ENCODE peak calls at places on chromosomes 3 and 15, in five cellular contexts. One of them, this sample, is unnamed.

GRCh38 chr15:37045859-37046318 is 54.5 kb downstream of the MEIS2 start:
- DNase-seq in tibial artery: no peak
- DNase-seq in CD4-positive, alpha-beta T cell: no peak
- DNase-seq in GM13977: no peak
- DNase-seq in HL-60: no peak
- DNase-seq in this sample: no peak

GRCh38 chr3:5006755-5007202 is 27.5 kb downstream of the BHLHE40 start:
- DNase-seq in tibial artery: peak; percentile 41
- DNase-seq in CD4-positive, alpha-beta T cell: peak; percentile 47
- DNase-seq in GM13977: peak; percentile 80
- DNase-seq in HL-60: no peak
- DNase-seq in this sample: peak; percentile 83

GRCh38 chr3:159416854-159417253 is 571.8 kb upstream of the IL12A start:
- DNase-seq in tibial artery: no peak
- DNase-seq in CD4-positive, alpha-beta T cell: no peak
- DNase-seq in GM13977: no peak
- DNase-seq in HL-60: no peak
- DNase-seq in this sample: no peak

GRCh38 chr15:90001062-90001682 is at the start of gene ZNF710:
- DNase-seq in tibial artery: peak; percentile 49
- DNase-seq in CD4-positive, alpha-beta T cell: no peak
- DNase-seq in GM13977: peak; percentile 87
- DNase-seq in HL-60: no peak
- DNase-seq in this sample: peak; percentile 51

GRCh38 chr3:140748903-140749302 is 71.0 kb downstream of the TRIM42 start:
- DNase-seq in tibial artery: no peak
- DNase-seq in CD4-positive, alpha-beta T cell: no peak
- DNase-seq in GM13977: no peak
- DNase-seq in HL-60: no peak
- DNase-seq in this sample: no peak

GRCh38 chr15:88630141-88630721 is 8.6 kb upstream of the ISG20 start:
- DNase-seq in tibial artery: peak; percentile 22
- DNase-seq in CD4-positive, alpha-beta T cell: no peak
- DNase-seq in GM13977: no peak
- DNase-seq in HL-60: no peak
- DNase-seq in this sample: no peak

GRCh38 chr3:140727886-140728285 is 50.0 kb downstream of the TRIM42 start:
- DNase-seq in tibial artery: no peak
- DNase-seq in CD4-positive, alpha-beta T cell: no peak
- DNase-seq in GM13977: no peak
- DNase-seq in HL-60: no peak
- DNase-seq in this sample: no peak

GRCh38 chr3:173912126-173912525 is 514.6 kb downstream of the NLGN1 start:
- DNase-seq in tibial artery: no peak
- DNase-seq in CD4-positive, alpha-beta T cell: no peak
- DNase-seq in GM13977: no peak
- DNase-seq in HL-60: no peak
- DNase-seq in this sample: no peak

GRCh38 chr3:10972359-10972758 is 20.2 kb upstream of the SLC6A1 start:
- DNase-seq in tibial artery: no peak
- DNase-seq in CD4-positive, alpha-beta T cell: no peak
- DNase-seq in GM13977: no peak
- DNase-seq in HL-60: no peak
- DNase-seq in this sample: no peak

GRCh38 chr15:73296621-73297353 is 72.0 kb downstream of the HCN4 start:
- DNase-seq in tibial artery: no peak
- DNase-seq in CD4-positive, alpha-beta T cell: no peak
- DNase-seq in GM13977: no peak
- DNase-seq in HL-60: no peak
- DNase-seq in this sample: no peak

GRCh38 chr3:159987291-159987711 is 1.3 kb upstream of the IL12A start:
- DNase-seq in tibial artery: no peak
- DNase-seq in CD4-positive, alpha-beta T cell: no peak
- DNase-seq in GM13977: no peak
- DNase-seq in HL-60: no peak
- DNase-seq in this sample: no peak

GRCh38 chr15:90751300-90751825 is 34.2 kb downstream of the BLM start:
- DNase-seq in tibial artery: no peak
- DNase-seq in CD4-positive, alpha-beta T cell: no peak
- DNase-seq in GM13977: no peak
- DNase-seq in HL-60: no peak
- DNase-seq in this sample: no peak

GRCh38 chr3:49132437-49133225 is at the start of gene LAMB2:
- DNase-seq in tibial artery: peak; percentile 65
- DNase-seq in CD4-positive, alpha-beta T cell: no peak
- DNase-seq in GM13977: no peak
- DNase-seq in HL-60: no peak
- DNase-seq in this sample: no peak

GRCh38 chr3:59771760-59772159 is 721.9 kb upstream of the CFAP20DC start:
- DNase-seq in tibial artery: no peak
- DNase-seq in CD4-positive, alpha-beta T cell: no peak
- DNase-seq in GM13977: no peak
- DNase-seq in HL-60: no peak
- DNase-seq in this sample: no peak

GRCh38 chr3:84692261-84692660 is 266.5 kb upstream of the CADM2 start:
- DNase-seq in tibial artery: peak; percentile 28
- DNase-seq in CD4-positive, alpha-beta T cell: no peak
- DNase-seq in GM13977: no peak
- DNase-seq in HL-60: no peak
- DNase-seq in this sample: no peak

GRCh38 chr3:113531826-113532697 is at the start of gene SIDT1:
- DNase-seq in tibial artery: no peak
- DNase-seq in CD4-positive, alpha-beta T cell: peak; percentile 61
- DNase-seq in GM13977: peak; percentile 78
- DNase-seq in HL-60: no peak
- DNase-seq in this sample: peak; percentile 64

GRCh38 chr15:96359772-96360498 is 29.4 kb downstream of the NR2F2 start:
- DNase-seq in tibial artery: no peak
- DNase-seq in CD4-positive, alpha-beta T cell: no peak
- DNase-seq in GM13977: no peak
- DNase-seq in HL-60: no peak
- DNase-seq in this sample: no peak

GRCh38 chr15:64851503-64851840 is 9.8 kb downstream of the PLEKHO2 start:
- DNase-seq in tibial artery: peak; percentile 70
- DNase-seq in CD4-positive, alpha-beta T cell: no peak
- DNase-seq in GM13977: no peak
- DNase-seq in HL-60: no peak
- DNase-seq in this sample: no peak

GRCh38 chr3:127399154-127399553 is 111.3 kb upstream of the PRR20G start:
- DNase-seq in tibial artery: no peak
- DNase-seq in CD4-positive, alpha-beta T cell: no peak
- DNase-seq in GM13977: no peak
- DNase-seq in HL-60: no peak
- DNase-seq in this sample: no peak

GRCh38 chr15:101732772-101733171 is 8.5 kb upstream of the TARS3 start:
- DNase-seq in tibial artery: no peak
- DNase-seq in CD4-positive, alpha-beta T cell: no peak
- DNase-seq in GM13977: no peak
- DNase-seq in HL-60: no peak
- DNase-seq in this sample: no peak

GRCh38 chr3:101902041-101902440 is 52.7 kb downstream of the NFKBIZ start:
- DNase-seq in tibial artery: no peak
- DNase-seq in CD4-positive, alpha-beta T cell: no peak
- DNase-seq in GM13977: no peak
- DNase-seq in HL-60: peak; percentile 11
- DNase-seq in this sample: peak; percentile 40

GRCh38 chr3:195896361-195897080 is 11.8 kb downstream of the TNK2 start:
- DNase-seq in tibial artery: peak; percentile 37
- DNase-seq in CD4-positive, alpha-beta T cell: no peak
- DNase-seq in GM13977: no peak
- DNase-seq in HL-60: no peak
- DNase-seq in this sample: no peak

GRCh38 chr3:95154775-95155174 is 1091.9 kb downstream of the NSUN3 start:
- DNase-seq in tibial artery: no peak
- DNase-seq in CD4-positive, alpha-beta T cell: no peak
- DNase-seq in GM13977: no peak
- DNase-seq in HL-60: no peak
- DNase-seq in this sample: no peak

GRCh38 chr3:132405609-132406299 is 11.5 kb upstream of the DNAJC13 start:
- DNase-seq in tibial artery: no peak
- DNase-seq in CD4-positive, alpha-beta T cell: no peak
- DNase-seq in GM13977: no peak
- DNase-seq in HL-60: no peak
- DNase-seq in this sample: no peak

GRCh38 chr3:56397798-56398197 is 70.5 kb downstream of the ERC2 start:
- DNase-seq in tibial artery: no peak
- DNase-seq in CD4-positive, alpha-beta T cell: no peak
- DNase-seq in GM13977: no peak
- DNase-seq in HL-60: no peak
- DNase-seq in this sample: no peak

GRCh38 chr3:31157893-31158620 is 263.6 kb upstream of the GADL1 start:
- DNase-seq in tibial artery: no peak
- DNase-seq in CD4-positive, alpha-beta T cell: no peak
- DNase-seq in GM13977: no peak
- DNase-seq in HL-60: no peak
- DNase-seq in this sample: no peak

GRCh38 chr15:25089577-25089976 is 134.8 kb downstream of the SNRPN start:
- DNase-seq in tibial artery: no peak
- DNase-seq in CD4-positive, alpha-beta T cell: no peak
- DNase-seq in GM13977: no peak
- DNase-seq in HL-60: no peak
- DNase-seq in this sample: no peak

GRCh38 chr3:168117059-168117458 is 21.3 kb upstream of the GOLIM4 start:
- DNase-seq in tibial artery: no peak
- DNase-seq in CD4-positive, alpha-beta T cell: no peak
- DNase-seq in GM13977: no peak
- DNase-seq in HL-60: no peak
- DNase-seq in this sample: no peak

GRCh38 chr3:186566772-186567071 is 417 bp downstream of the TBCCD1 start:
- DNase-seq in tibial artery: no peak
- DNase-seq in CD4-positive, alpha-beta T cell: no peak
- DNase-seq in GM13977: no peak
- DNase-seq in HL-60: no peak
- DNase-seq in this sample: no peak

GRCh38 chr3:186570941-186571643 is 572 bp downstream of the DNAJB11 start:
- DNase-seq in tibial artery: no peak
- DNase-seq in CD4-positive, alpha-beta T cell: no peak
- DNase-seq in GM13977: no peak
- DNase-seq in HL-60: no peak
- DNase-seq in this sample: no peak

GRCh38 chr3:186570096-186570940 is at the start of gene DNAJB11:
- DNase-seq in tibial artery: peak; percentile 99
- DNase-seq in CD4-positive, alpha-beta T cell: peak; percentile 91
- DNase-seq in GM13977: peak; percentile 97
- DNase-seq in HL-60: peak; percentile 99
- DNase-seq in this sample: peak; percentile 96

GRCh38 chr3:186569779-186570095 is 783 bp upstream of the DNAJB11 start:
- DNase-seq in tibial artery: no peak
- DNase-seq in CD4-positive, alpha-beta T cell: no peak
- DNase-seq in GM13977: no peak
- DNase-seq in HL-60: no peak
- DNase-seq in this sample: no peak

GRCh38 chr3:186567072-186567921 is at the start of gene TBCCD1:
- DNase-seq in tibial artery: peak; percentile 87
- DNase-seq in CD4-positive, alpha-beta T cell: peak; percentile 98
- DNase-seq in GM13977: peak; percentile 90
- DNase-seq in HL-60: peak; percentile 88
- DNase-seq in this sample: peak; percentile 98
- TF ChIP-seq CTCF in tibial artery: no peak
- TF ChIP-seq CTCF in CD4-positive, alpha-beta T cell: no peak
- TF ChIP-seq CTCF in GM13977: no peak
- TF ChIP-seq CTCF in HL-60: no peak
- TF ChIP-seq CTCF in this sample: no peak

GRCh38 chr15:30997270-30997669 is 5.8 kb upstream of the MTMR10 start:
- DNase-seq in tibial artery: no peak
- DNase-seq in CD4-positive, alpha-beta T cell: no peak
- DNase-seq in GM13977: no peak
- DNase-seq in HL-60: no peak
- DNase-seq in this sample: no peak
- TF ChIP-seq CTCF in tibial artery: no peak
- TF ChIP-seq CTCF in CD4-positive, alpha-beta T cell: no peak
- TF ChIP-seq CTCF in GM13977: no peak
- TF ChIP-seq CTCF in HL-60: no peak
- TF ChIP-seq CTCF in this sample: no peak

GRCh38 chr3:67941433-67942030 is 287.1 kb upstream of the SUCLG2 start:
- DNase-seq in tibial artery: no peak
- DNase-seq in CD4-positive, alpha-beta T cell: no peak
- DNase-seq in GM13977: no peak
- DNase-seq in HL-60: no peak
- DNase-seq in this sample: no peak

GRCh38 chr3:67943546-67943945 is 289.1 kb upstream of the SUCLG2 start:
- DNase-seq in tibial artery: no peak
- DNase-seq in CD4-positive, alpha-beta T cell: no peak
- DNase-seq in GM13977: no peak
- DNase-seq in HL-60: no peak
- DNase-seq in this sample: no peak

GRCh38 chr3:67937498-67938118 is 283.2 kb upstream of the SUCLG2 start:
- DNase-seq in tibial artery: no peak
- DNase-seq in CD4-positive, alpha-beta T cell: no peak
- DNase-seq in GM13977: no peak
- DNase-seq in HL-60: no peak
- DNase-seq in this sample: no peak

DNA sequence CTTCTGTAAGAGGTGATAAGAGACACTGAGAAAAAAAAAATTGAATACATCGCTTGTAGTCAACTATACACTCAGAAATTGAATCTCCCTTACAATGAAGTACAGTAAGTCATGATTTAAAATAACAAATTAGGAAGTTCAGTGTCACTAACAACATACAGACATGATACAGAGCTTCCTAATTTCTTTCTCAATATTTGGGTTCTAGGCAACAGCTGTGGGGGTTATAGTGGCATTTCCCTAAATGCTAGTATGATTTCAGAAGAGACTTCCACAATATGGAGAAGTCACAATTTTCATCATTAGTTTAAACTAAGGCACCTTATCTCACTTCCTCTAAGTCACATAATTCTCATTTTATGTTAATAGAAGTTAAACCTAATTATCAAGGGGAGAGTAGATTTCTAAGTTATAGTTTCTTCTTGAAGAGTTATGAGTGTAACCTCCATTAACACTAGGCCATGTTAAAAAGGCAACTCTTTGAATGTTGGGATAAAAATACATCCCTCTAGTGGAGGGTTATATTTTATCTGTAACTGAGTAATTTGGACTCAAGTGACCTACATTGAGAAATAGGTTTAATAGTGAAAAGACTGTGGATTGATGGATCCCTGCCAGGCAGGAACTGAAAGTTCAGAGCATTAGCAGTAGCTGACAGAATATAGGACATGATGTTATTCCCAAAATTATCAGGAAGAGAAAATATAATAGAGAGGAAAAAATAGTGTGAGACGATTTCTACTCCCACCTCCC is 286.0 kb upstream of the SUCLG2 start:
- DNase-seq in tibial artery: peak; percentile 51
- DNase-seq in CD4-positive, alpha-beta T cell: no peak
- DNase-seq in GM13977: no peak
- DNase-seq in HL-60: no peak
- DNase-seq in this sample: no peak
- TF ChIP-seq CTCF in tibial artery: no peak
- TF ChIP-seq CTCF in CD4-positive, alpha-beta T cell: no peak
- TF ChIP-seq CTCF in GM13977: no peak
- TF ChIP-seq CTCF in HL-60: no peak
- TF ChIP-seq CTCF in this sample: no peak

DNA sequence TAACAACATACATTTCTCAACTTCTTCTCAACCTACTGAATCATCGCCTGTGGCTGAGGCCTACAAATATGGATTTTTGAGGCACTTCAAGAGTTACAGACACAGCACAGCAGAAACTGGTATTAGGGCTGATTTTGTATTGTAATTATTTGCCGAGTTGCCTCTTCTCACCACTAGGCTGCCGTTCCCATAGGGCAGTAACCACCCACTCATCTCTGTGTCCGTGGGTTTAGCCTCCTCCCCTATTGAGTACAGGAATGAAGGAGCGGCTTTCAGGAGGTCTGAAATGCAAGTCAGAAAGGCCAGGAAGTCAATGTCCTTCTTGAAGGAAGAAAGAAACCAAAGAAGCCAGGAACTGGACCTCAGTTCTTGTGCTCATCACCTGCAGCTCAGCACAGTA is 220.8 kb downstream of the MTHFS start:
- DNase-seq in tibial artery: no peak
- DNase-seq in CD4-positive, alpha-beta T cell: no peak
- DNase-seq in GM13977: no peak
- DNase-seq in HL-60: no peak
- DNase-seq in this sample: no peak
- TF ChIP-seq CTCF in tibial artery: no peak
- TF ChIP-seq CTCF in CD4-positive, alpha-beta T cell: no peak
- TF ChIP-seq CTCF in GM13977: peak; percentile 19
- TF ChIP-seq CTCF in HL-60: no peak
- TF ChIP-seq CTCF in this sample: peak; percentile 1